ENCODE peak calls at places on chromosomes 4 and X, in seven cellular contexts. D, Y, A, E, B, R and O are unnamed samples.

GRCh38 chrX:17860811-17861495 is at the start of gene RAI2:
- DNase-seq in D (no peak), Y (no peak), A (no peak), E (no peak), B (peak), R (no peak), O (no peak)

GRCh38 chr4:159946983-159947645 is 844.2 kb downstream of the RAPGEF2 start:
- DNase-seq in D (no peak), Y (peak), A (peak), E (peak), B (no peak), R (peak), O (peak)

GRCh38 chrX:153885968-153886903 is at the start of gene L1CAM:
- DNase-seq in D (no peak), Y (no peak), A (no peak), E (no peak), B (no peak), R (no peak), O (no peak)

GRCh38 chr4:53810643-53811042 is 219.4 kb upstream of the LNX1 start:
- DNase-seq in D (peak), Y (no peak), A (no peak), E (no peak), B (no peak), R (no peak), O (no peak)

GRCh38 chr4:150130953-150131352 is 52.7 kb downstream of the DCLK2 start:
- DNase-seq in D (no peak), Y (peak), A (peak), E (no peak), B (no peak), R (peak), O (peak)

GRCh38 chrX:28981952-28982351 is 394.7 kb downstream of the IL1RAPL1 start:
- DNase-seq in D (no peak), Y (no peak), A (no peak), E (no peak), B (no peak), R (no peak), O (no peak)

GRCh38 chr4:129140521-129140920 is 44.6 kb downstream of the C4orf33 start:
- DNase-seq in D (no peak), Y (no peak), A (peak), E (no peak), B (no peak), R (peak), O (peak)

GRCh38 chrX:6021316-6022091 is 207.2 kb downstream of the NLGN4X start:
- DNase-seq in D (no peak), Y (peak), A (peak), E (no peak), B (peak), R (peak), O (peak)

GRCh38 chr4:169079942-169080827 is 70.1 kb upstream of the CBR4 start:
- DNase-seq in D (no peak), Y (peak), A (peak), E (no peak), B (peak), R (peak), O (peak)

GRCh38 chrX:136780738-136781137 is at the start of gene ARHGEF6:
- DNase-seq in D (no peak), Y (peak), A (no peak), E (no peak), B (no peak), R (no peak), O (no peak)

GRCh38 chr4:154004859-154005520 is 216.1 kb upstream of the SFRP2 start:
- DNase-seq in D (no peak), Y (peak), A (peak), E (peak), B (no peak), R (peak), O (peak)

GRCh38 chrX:99717716-99718115 is 692.4 kb downstream of the PCDH19 start:
- DNase-seq in D (no peak), Y (no peak), A (no peak), E (no peak), B (no peak), R (no peak), O (no peak)

GRCh38 chr4:80361329-80361900 is 25.9 kb downstream of the CFAP299 start:
- DNase-seq in D (no peak), Y (peak), A (peak), E (no peak), B (no peak), R (peak), O (peak)

GRCh38 chr4:148444296-148445070 is 2.3 kb upstream of the NR3C2 start:
- DNase-seq in D (no peak), Y (no peak), A (no peak), E (no peak), B (peak), R (no peak), O (no peak)

GRCh38 chr4:41880022-41880837 is 55.0 kb upstream of the TMEM33 start:
- DNase-seq in D (no peak), Y (no peak), A (no peak), E (no peak), B (no peak), R (no peak), O (no peak)

GRCh38 chr4:152257601-152258066 is 278.3 kb downstream of the FBXW7 start:
- DNase-seq in D (no peak), Y (peak), A (peak), E (no peak), B (no peak), R (peak), O (no peak)

GRCh38 chrX:133587818-133588217 is 172.5 kb upstream of the GPC4 start:
- DNase-seq in D (no peak), Y (no peak), A (no peak), E (no peak), B (no peak), R (no peak), O (no peak)

GRCh38 chrX:13128104-13128503 is 83.7 kb upstream of the FAM9C start:
- DNase-seq in D (no peak), Y (peak), A (peak), E (no peak), B (no peak), R (peak), O (no peak)

GRCh38 chr4:56469489-56470210 is 2.2 kb downstream of the SRP72 start:
- DNase-seq in D (no peak), Y (peak), A (peak), E (no peak), B (no peak), R (no peak), O (no peak)

GRCh38 chr4:10106421-10107039 is 10.1 kb downstream of the WDR1 start:
- DNase-seq in D (peak), Y (peak), A (peak), E (peak), B (peak), R (peak), O (peak)

GRCh38 chr4:48152259-48152658 is 18.2 kb upstream of the TXK start:
- DNase-seq in D (no peak), Y (no peak), A (no peak), E (no peak), B (no peak), R (no peak), O (no peak)

GRCh38 chr4:183905081-183905592 is at the start of gene STOX2:
- DNase-seq in D (no peak), Y (peak), A (peak), E (no peak), B (peak), R (peak), O (peak)

GRCh38 chrX:110401142-110401541 is 42.5 kb downstream of the RTL9 start:
- DNase-seq in D (no peak), Y (no peak), A (no peak), E (no peak), B (no peak), R (no peak), O (no peak)

GRCh38 chrX:23901805-23902204 is 5.9 kb downstream of the APOO start:
- DNase-seq in D (no peak), Y (peak), A (peak), E (no peak), B (peak), R (peak), O (peak)

GRCh38 chrX:107669885-107670628 is 41.7 kb downstream of the PRPS1 start:
- DNase-seq in D (no peak), Y (no peak), A (no peak), E (no peak), B (no peak), R (no peak), O (no peak)

GRCh38 chrX:26922278-26922677 is 540.9 kb downstream of the PPP4R3C start:
- DNase-seq in D (no peak), Y (peak), A (peak), E (no peak), B (no peak), R (peak), O (peak)

GRCh38 chrX:120769576-120770341 is 105.9 kb downstream of the CT47B1 start:
- DNase-seq in D (no peak), Y (peak), A (peak), E (no peak), B (no peak), R (peak), O (peak)

GRCh38 chr4:142112451-142112850 is 476.1 kb downstream of the IL15 start:
- DNase-seq in D (no peak), Y (peak), A (peak), E (no peak), B (no peak), R (peak), O (no peak)

GRCh38 chr4:112284662-112285411 is 867 bp downstream of the TIFA start:
- DNase-seq in D (no peak), Y (peak), A (peak), E (no peak), B (no peak), R (peak), O (peak)

GRCh38 chrX:68903111-68903510 is 74.3 kb downstream of the EFNB1 start:
- DNase-seq in D (no peak), Y (peak), A (peak), E (no peak), B (no peak), R (no peak), O (no peak)

GRCh38 chrX:142978130-142978684 is 47.5 kb upstream of the SPANXN4 start:
- DNase-seq in D (no peak), Y (no peak), A (no peak), E (no peak), B (no peak), R (no peak), O (no peak)

GRCh38 chr4:44908565-44908964 is 182.2 kb upstream of the GNPDA2 start:
- DNase-seq in D (no peak), Y (no peak), A (no peak), E (no peak), B (no peak), R (no peak), O (no peak)

GRCh38 chr4:166460769-166461550 is 587.9 kb downstream of the TLL1 start:
- DNase-seq in D (no peak), Y (peak), A (peak), E (no peak), B (no peak), R (peak), O (peak)

GRCh38 chrX:154812341-154813101 is 7.2 kb upstream of the MPP1 start:
- DNase-seq in D (no peak), Y (no peak), A (no peak), E (no peak), B (no peak), R (no peak), O (no peak)

GRCh38 chr4:83043801-83044407 is 8.9 kb downstream of the COPS4 start:
- DNase-seq in D (no peak), Y (peak), A (peak), E (no peak), B (no peak), R (peak), O (no peak)

GRCh38 chr4:186485621-186486062 is 69.7 kb downstream of the MTNR1A start:
- DNase-seq in D (no peak), Y (peak), A (peak), E (peak), B (no peak), R (no peak), O (peak)

GRCh38 chr4:14264437-14264836 is 636.9 kb upstream of the BOD1L1 start:
- DNase-seq in D (no peak), Y (peak), A (peak), E (no peak), B (no peak), R (peak), O (no peak)

GRCh38 chrX:133402042-133402453 is 13.2 kb downstream of the GPC4 start:
- DNase-seq in D (no peak), Y (peak), A (peak), E (no peak), B (no peak), R (peak), O (peak)

GRCh38 chrX:118286066-118286758 is 59.7 kb upstream of the WDR44 start:
- DNase-seq in D (no peak), Y (peak), A (peak), E (no peak), B (no peak), R (peak), O (no peak)

GRCh38 chr4:161850631-161851030 is 313.2 kb downstream of the FSTL5 start:
- DNase-seq in D (no peak), Y (no peak), A (no peak), E (no peak), B (no peak), R (no peak), O (no peak)
- TF ChIP-seq CTCF in D (no peak), Y (no peak), A (no peak), E (no peak), B (no peak), R (no peak), O (no peak)

GRCh38 chrX:130339408-130340222 is at the start of gene SLC25A14:
- DNase-seq in D (peak), Y (peak), A (peak), E (peak), B (peak), R (peak), O (peak)
- TF ChIP-seq CTCF in D (no peak), Y (no peak), A (no peak), E (no peak), B (no peak), R (no peak), O (no peak)

DNA sequence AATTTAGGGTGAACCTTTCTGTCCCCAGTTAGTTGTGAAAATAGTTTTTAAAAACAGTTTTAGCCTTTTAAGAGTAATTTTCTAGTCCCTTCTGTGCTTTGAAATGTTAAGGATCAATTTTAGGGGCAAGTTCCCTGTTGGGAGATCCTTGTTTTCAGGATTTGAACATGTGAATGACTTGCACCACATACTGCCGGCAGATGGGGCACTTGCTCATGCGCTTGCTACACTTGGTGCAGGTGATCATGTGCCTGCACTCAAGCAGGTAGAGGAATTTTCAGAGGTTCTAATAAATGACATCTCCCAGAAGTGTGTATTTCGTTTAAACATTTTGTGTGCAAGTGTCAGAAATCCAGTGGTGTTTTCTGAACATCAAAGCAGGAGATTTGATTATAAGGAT is 195.9 kb downstream of the CHM start:
- DNase-seq in D (no peak), Y (peak), A (peak), E (no peak), B (peak), R (peak), O (no peak)
- TF ChIP-seq CTCF in D (peak), Y (peak), A (peak), E (peak), B (peak), R (peak), O (peak)

GRCh38 chr4:38902221-38902620 is 34.6 kb downstream of the FAM114A1 start:
- DNase-seq in D (no peak), Y (no peak), A (no peak), E (no peak), B (no peak), R (no peak), O (no peak)
- TF ChIP-seq CTCF in D (no peak), Y (no peak), A (no peak), E (no peak), B (no peak), R (no peak), O (no peak)

GRCh38 chr4:98506462-98507132 is 151.8 kb downstream of the TSPAN5 start:
- DNase-seq in D (no peak), Y (no peak), A (no peak), E (no peak), B (no peak), R (peak), O (no peak)
- TF ChIP-seq CTCF in D (peak), Y (peak), A (peak), E (no peak), B (no peak), R (peak), O (peak)

DNA sequence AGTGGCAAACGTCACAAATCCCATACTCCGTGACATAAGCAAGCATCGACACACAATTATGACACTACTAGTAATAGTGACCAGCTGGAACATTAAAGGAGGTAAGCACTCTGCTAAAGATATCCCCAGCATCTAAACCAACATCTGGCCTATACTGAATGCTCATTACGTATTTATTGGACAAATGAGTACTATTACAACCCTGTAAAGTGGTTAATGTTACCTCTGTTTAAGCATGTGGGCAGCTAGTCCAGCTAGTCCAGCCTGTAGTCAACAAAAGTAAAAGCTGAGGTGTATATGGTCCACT is 419 bp upstream of the RPGR start:
- DNase-seq in D (no peak), Y (no peak), A (no peak), E (no peak), B (no peak), R (no peak), O (no peak)
- TF ChIP-seq CTCF in D (no peak), Y (no peak), A (no peak), E (no peak), B (no peak), R (no peak), O (no peak)

GRCh38 chr4:1856920-1857699 is 1.2 kb upstream of the LETM1 start:
- DNase-seq in D (no peak), Y (peak), A (no peak), E (no peak), B (no peak), R (peak), O (no peak)

GRCh38 chr4:1855334-1856070 is 454 bp downstream of the LETM1 start:
- DNase-seq in D (no peak), Y (peak), A (no peak), E (no peak), B (no peak), R (no peak), O (no peak)

GRCh38 chr4:1854752-1855151 is 1.2 kb downstream of the LETM1 start:
- DNase-seq in D (no peak), Y (no peak), A (no peak), E (no peak), B (no peak), R (no peak), O (no peak)

GRCh38 chr4:1857931-1858330 is 2.0 kb upstream of the LETM1 start:
- DNase-seq in D (no peak), Y (no peak), A (no peak), E (no peak), B (no peak), R (no peak), O (no peak)

DNA sequence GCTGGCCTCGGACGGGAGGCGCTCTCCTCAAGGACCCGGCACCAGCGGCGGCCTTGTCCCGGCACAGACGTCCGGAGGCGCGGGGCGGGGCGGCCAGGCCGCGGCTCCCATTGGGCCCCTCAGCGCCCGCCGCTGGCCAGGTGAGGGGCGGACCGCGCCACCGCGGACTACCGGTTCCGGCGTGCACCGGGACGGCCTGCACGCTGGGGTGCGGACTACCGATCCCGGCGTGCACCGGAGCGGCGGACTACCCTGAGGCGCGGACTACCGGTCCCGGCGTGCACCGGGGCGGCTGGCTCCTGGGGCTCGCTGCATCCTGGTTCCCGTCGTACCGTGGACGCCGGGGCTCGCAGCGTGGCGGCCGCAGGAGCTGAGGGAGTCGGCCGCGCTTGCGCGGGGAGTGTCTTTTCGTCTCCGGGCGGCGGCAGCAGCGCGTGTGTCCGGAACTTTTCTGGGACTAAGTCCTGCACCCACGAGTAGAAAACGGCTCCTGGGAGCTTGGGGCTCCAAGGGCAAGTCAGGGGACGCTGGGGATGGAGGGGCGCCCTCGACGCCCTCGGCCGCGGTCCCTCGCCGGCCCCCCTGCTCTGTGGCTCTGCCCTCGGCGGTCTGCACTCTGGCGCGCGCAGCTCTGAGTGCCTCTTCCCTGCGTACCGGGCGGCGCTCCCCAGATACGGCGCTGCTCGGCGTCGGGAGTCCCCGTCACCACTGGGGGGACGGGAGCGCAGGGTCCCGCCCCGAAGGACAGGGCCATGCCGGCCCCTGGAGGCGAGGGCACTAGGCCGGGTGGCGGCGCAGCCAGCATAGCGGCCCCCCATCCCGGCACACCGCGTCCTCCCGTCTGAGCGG is at the start of gene LETM1:
- DNase-seq in D (peak), Y (peak), A (peak), E (peak), B (peak), R (peak), O (peak)
- TF ChIP-seq CTCF in D (no peak), Y (no peak), A (no peak), E (no peak), B (no peak), R (peak), O (peak)